ENCODE peak calls at places on chromosomes 3 and 15, in nine cellular contexts. One of them, this sample, is unnamed.

GRCh38 chr3:169173231-169173630 is 490.3 kb downstream of the MECOM start:
- DNase-seq in hypothalamus: no peak
- DNase-seq in mammary epithelial cell: peak; percentile 88
- DNase-seq in amygdala: no peak
- DNase-seq in amniotic epithelial cell: no peak
- DNase-seq in brain microvascular endothelial cell: no peak
- DNase-seq in occipital lobe: no peak
- DNase-seq in T-helper 1 cell: no peak
- DNase-seq in activated T-helper 1 cell treated with anti-CD3 and anti-CD28 coated beads, Interleukin-2, amount 50 U/mL, for 16 hours: no peak
- DNase-seq in this sample: no peak

GRCh38 chr3:61173685-61174084 is 77.6 kb downstream of the FHIT start:
- DNase-seq in brain microvascular endothelial cell: peak; percentile 14
- DNase-seq in T-helper 1 cell: no peak
- DNase-seq in amniotic epithelial cell: no peak
- DNase-seq in mammary epithelial cell: no peak
- DNase-seq in activated T-helper 1 cell treated with anti-CD3 and anti-CD28 coated beads, Interleukin-2, amount 50 U/mL, for 16 hours: no peak
- DNase-seq in amygdala: no peak
- DNase-seq in hypothalamus: no peak
- DNase-seq in occipital lobe: no peak
- DNase-seq in this sample: no peak

GRCh38 chr15:85554852-85555521 is 174.6 kb downstream of the AKAP13 start:
- DNase-seq in occipital lobe: no peak
- DNase-seq in T-helper 1 cell: no peak
- DNase-seq in amygdala: no peak
- DNase-seq in brain microvascular endothelial cell: no peak
- DNase-seq in hypothalamus: no peak
- DNase-seq in activated T-helper 1 cell treated with anti-CD3 and anti-CD28 coated beads, Interleukin-2, amount 50 U/mL, for 16 hours: no peak
- DNase-seq in mammary epithelial cell: no peak
- DNase-seq in amniotic epithelial cell: no peak
- DNase-seq in this sample: no peak

GRCh38 chr3:146637871-146638270 is 32.7 kb upstream of the PLSCR5 start:
- DNase-seq in occipital lobe: no peak
- DNase-seq in amniotic epithelial cell: no peak
- DNase-seq in T-helper 1 cell: no peak
- DNase-seq in activated T-helper 1 cell treated with anti-CD3 and anti-CD28 coated beads, Interleukin-2, amount 50 U/mL, for 16 hours: no peak
- DNase-seq in brain microvascular endothelial cell: no peak
- DNase-seq in hypothalamus: no peak
- DNase-seq in amygdala: no peak
- DNase-seq in mammary epithelial cell: no peak
- DNase-seq in this sample: no peak

GRCh38 chr3:156299569-156299968 is 179.2 kb downstream of the KCNAB1 start:
- DNase-seq in mammary epithelial cell: no peak
- DNase-seq in amniotic epithelial cell: no peak
- DNase-seq in T-helper 1 cell: no peak
- DNase-seq in amygdala: no peak
- DNase-seq in activated T-helper 1 cell treated with anti-CD3 and anti-CD28 coated beads, Interleukin-2, amount 50 U/mL, for 16 hours: no peak
- DNase-seq in brain microvascular endothelial cell: no peak
- DNase-seq in occipital lobe: no peak
- DNase-seq in hypothalamus: no peak
- DNase-seq in this sample: no peak

GRCh38 chr3:186949281-186949982 is 19.1 kb downstream of the ST6GAL1 start:
- DNase-seq in amniotic epithelial cell: no peak
- DNase-seq in hypothalamus: no peak
- DNase-seq in amygdala: no peak
- DNase-seq in activated T-helper 1 cell treated with anti-CD3 and anti-CD28 coated beads, Interleukin-2, amount 50 U/mL, for 16 hours: no peak
- DNase-seq in T-helper 1 cell: no peak
- DNase-seq in brain microvascular endothelial cell: peak; percentile 29
- DNase-seq in occipital lobe: peak; percentile 42
- DNase-seq in mammary epithelial cell: peak; percentile 73
- DNase-seq in this sample: no peak

GRCh38 chr3:72907851-72908620 is 20.2 kb downstream of the GXYLT2 start:
- DNase-seq in mammary epithelial cell: peak; percentile 37
- DNase-seq in amygdala: no peak
- DNase-seq in amniotic epithelial cell: peak; percentile 96
- DNase-seq in activated T-helper 1 cell treated with anti-CD3 and anti-CD28 coated beads, Interleukin-2, amount 50 U/mL, for 16 hours: no peak
- DNase-seq in hypothalamus: no peak
- DNase-seq in brain microvascular endothelial cell: peak; percentile 57
- DNase-seq in T-helper 1 cell: no peak
- DNase-seq in occipital lobe: peak; percentile 23
- DNase-seq in this sample: no peak

GRCh38 chr3:21705769-21706168 is 45.2 kb downstream of the ZNF385D start:
- DNase-seq in mammary epithelial cell: peak; percentile 90
- DNase-seq in amniotic epithelial cell: peak; percentile 7
- DNase-seq in hypothalamus: no peak
- DNase-seq in occipital lobe: peak; percentile 61
- DNase-seq in amygdala: no peak
- DNase-seq in activated T-helper 1 cell treated with anti-CD3 and anti-CD28 coated beads, Interleukin-2, amount 50 U/mL, for 16 hours: no peak
- DNase-seq in T-helper 1 cell: no peak
- DNase-seq in brain microvascular endothelial cell: peak; percentile 46
- DNase-seq in this sample: no peak

GRCh38 chr3:32577621-32578556 is 7.2 kb upstream of the DYNC1LI1 start:
- DNase-seq in hypothalamus: no peak
- DNase-seq in brain microvascular endothelial cell: no peak
- DNase-seq in T-helper 1 cell: no peak
- DNase-seq in amniotic epithelial cell: no peak
- DNase-seq in occipital lobe: peak; percentile 35
- DNase-seq in amygdala: no peak
- DNase-seq in activated T-helper 1 cell treated with anti-CD3 and anti-CD28 coated beads, Interleukin-2, amount 50 U/mL, for 16 hours: no peak
- DNase-seq in mammary epithelial cell: no peak
- DNase-seq in this sample: no peak

GRCh38 chr15:60835000-60835399 is 356.1 kb upstream of the ICE2 start:
- DNase-seq in hypothalamus: no peak
- DNase-seq in activated T-helper 1 cell treated with anti-CD3 and anti-CD28 coated beads, Interleukin-2, amount 50 U/mL, for 16 hours: no peak
- DNase-seq in mammary epithelial cell: no peak
- DNase-seq in amygdala: no peak
- DNase-seq in amniotic epithelial cell: no peak
- DNase-seq in T-helper 1 cell: no peak
- DNase-seq in occipital lobe: no peak
- DNase-seq in brain microvascular endothelial cell: no peak
- DNase-seq in this sample: no peak

GRCh38 chr3:30342319-30343060 is 263.9 kb upstream of the TGFBR2 start:
- DNase-seq in amniotic epithelial cell: peak; percentile 89
- DNase-seq in brain microvascular endothelial cell: peak; percentile 94
- DNase-seq in T-helper 1 cell: no peak
- DNase-seq in occipital lobe: no peak
- DNase-seq in activated T-helper 1 cell treated with anti-CD3 and anti-CD28 coated beads, Interleukin-2, amount 50 U/mL, for 16 hours: no peak
- DNase-seq in amygdala: no peak
- DNase-seq in hypothalamus: no peak
- DNase-seq in mammary epithelial cell: peak; percentile 97
- DNase-seq in this sample: no peak

This sample was measured in NCI-H1930.